ENCODE peak calls at places on chromosomes 3 and 15, in eight cellular contexts. B is effector CD4-positive, alpha-beta T cell; D is breast epithelium; T is stimulated activated CD8-positive, alpha-beta memory T cell treated with anti-CD3 and anti-CD28 coated beads, Interleukin-2, amount 100 ng/mL, for 48 hours; S is RWPE2; V is KG1; E is activated CD8-positive, alpha-beta memory T cell treated with anti-CD3 and anti-CD28 coated beads for 48 hours; Q is astrocyte of the spinal cord. Z is an unnamed sample.

GRCh38 chr3:190644766-190645165 is 130.9 kb downstream of the IL1RAP start:
- DNase-seq in B (no peak), D (no peak), T (no peak), S (no peak), V (no peak), E (no peak), Q (peak; percentile 36), Z (no peak)

GRCh38 chr3:115860766-115861165 is 237.5 kb downstream of the GAP43 start:
- DNase-seq in B (no peak), D (no peak), T (no peak), S (no peak), V (no peak), E (no peak), Q (no peak), Z (no peak)

GRCh38 chr3:173396191-173397041 is 1.1 kb upstream of the NLGN1 start:
- DNase-seq in B (no peak), D (no peak), T (no peak), S (no peak), V (no peak), E (no peak), Q (peak; percentile 27), Z (no peak)

GRCh38 chr3:153087595-153088566 is 74.1 kb upstream of the RAP2B start:
- DNase-seq in B (no peak), D (no peak), T (no peak), S (no peak), V (no peak), E (no peak), Q (peak; percentile 75), Z (no peak)

GRCh38 chr15:100764778-100765457 is 114.7 kb upstream of the ALDH1A3 start:
- DNase-seq in B (no peak), D (no peak), T (no peak), S (peak; percentile 57), V (no peak), E (no peak), Q (peak; percentile 91), Z (no peak)

GRCh38 chr15:65072027-65072426 is 4.2 kb upstream of the RASL12 start:
- DNase-seq in B (no peak), D (no peak), T (no peak), S (no peak), V (no peak), E (no peak), Q (no peak), Z (no peak)

GRCh38 chr3:67118122-67118521 is 120.0 kb downstream of the KBTBD8 start:
- DNase-seq in B (no peak), D (no peak), T (no peak), S (no peak), V (no peak), E (no peak), Q (no peak), Z (no peak)

GRCh38 chr3:149706905-149707304 is 45.4 kb downstream of the COMMD2 start:
- DNase-seq in B (no peak), D (no peak), T (no peak), S (no peak), V (no peak), E (no peak), Q (no peak), Z (no peak)

GRCh38 chr3:19652336-19652735 is 281.7 kb downstream of the EFHB start:
- DNase-seq in B (no peak), D (no peak), T (no peak), S (no peak), V (no peak), E (no peak), Q (no peak), Z (no peak)

GRCh38 chr3:67635257-67635656 is 19.2 kb downstream of the SUCLG2 start:
- DNase-seq in B (no peak), D (no peak), T (no peak), S (no peak), V (no peak), E (no peak), Q (peak; percentile 87), Z (no peak)

GRCh38 chr3:150495563-150496168 is 50.6 kb downstream of the SERP1 start:
- DNase-seq in B (peak; percentile 7), D (no peak), T (no peak), S (no peak), V (no peak), E (no peak), Q (peak; percentile 66), Z (no peak)

GRCh38 chr3:14440531-14441239 is 38.3 kb downstream of the SLC6A6 start:
- DNase-seq in B (no peak), D (no peak), T (no peak), S (no peak), V (no peak), E (no peak), Q (peak; percentile 34), Z (no peak)

Z was measured in GOT3.